ENCODE peak calls at places on chromosome 15, in seven cellular contexts. W, H, Q, M, Y, O and N are unnamed samples.

GRCh38 chr15:85094685-85095084 is 113.0 kb downstream of the PDE8A start:
- DNase-seq in M (no peak), Y (no peak), Q (no peak), H (no peak), W (no peak), O (no peak), N (no peak)

GRCh38 chr15:81858136-81858535 is 187.7 kb downstream of the MEX3B start:
- DNase-seq in H (no peak), Y (no peak), Q (no peak), M (no peak), W (no peak), O (no peak), N (no peak)

GRCh38 chr15:32781781-32782180 is 64.0 kb downstream of the GREM1 start:
- DNase-seq in W (no peak), H (no peak), Q (no peak), O (no peak), Y (no peak), M (no peak), N (no peak)

GRCh38 chr15:88900309-88900981 is 5.1 kb upstream of the HAPLN3 start:
- DNase-seq in M (no peak), Y (no peak), O (no peak), Q (no peak), W (no peak), H (no peak), N (no peak)

GRCh38 chr15:70704166-70704565 is 59.2 kb downstream of the UACA start:
- DNase-seq in H (no peak), O (no peak), M (no peak), W (no peak), Q (no peak), Y (no peak), N (no peak)

GRCh38 chr15:99703603-99704443 is 29.4 kb downstream of the LYSMD4 start:
- DNase-seq in H (peak; percentile 34), Q (no peak), W (peak; percentile 43), Y (no peak), M (no peak), O (no peak), N (no peak)

GRCh38 chr15:99481406-99481805 is 84.4 kb upstream of the MEF2A start:
- DNase-seq in M (no peak), W (no peak), O (no peak), H (no peak), Q (no peak), Y (no peak), N (no peak)

GRCh38 chr15:101357333-101357732 is 62.3 kb upstream of the SNRPA1 start:
- DNase-seq in Q (no peak), O (no peak), W (no peak), Y (peak; percentile 39), M (no peak), H (no peak), N (no peak)

GRCh38 chr15:63602595-63602994 is 5.4 kb downstream of the FBXL22 start:
- DNase-seq in O (no peak), M (no peak), W (no peak), Q (no peak), H (no peak), Y (no peak), N (no peak)

GRCh38 chr15:46251873-46252272 is 617.0 kb downstream of the SQOR start:
- DNase-seq in O (no peak), H (no peak), Q (no peak), Y (no peak), W (no peak), M (no peak), N (no peak)

GRCh38 chr15:87167706-87168105 is 1088.0 kb downstream of the AGBL1 start:
- DNase-seq in H (no peak), M (no peak), Y (no peak), W (no peak), Q (no peak), O (no peak), N (no peak)

GRCh38 chr15:89531796-89532537 is 35.6 kb upstream of the RHCG start:
- DNase-seq in W (no peak), M (no peak), Y (no peak), Q (no peak), O (no peak), H (no peak), N (no peak)

GRCh38 chr15:99421172-99421656 is 144.6 kb upstream of the MEF2A start:
- DNase-seq in O (peak; percentile 45), M (no peak), H (no peak), W (no peak), Q (peak; percentile 50), Y (no peak), N (no peak)

DNA sequence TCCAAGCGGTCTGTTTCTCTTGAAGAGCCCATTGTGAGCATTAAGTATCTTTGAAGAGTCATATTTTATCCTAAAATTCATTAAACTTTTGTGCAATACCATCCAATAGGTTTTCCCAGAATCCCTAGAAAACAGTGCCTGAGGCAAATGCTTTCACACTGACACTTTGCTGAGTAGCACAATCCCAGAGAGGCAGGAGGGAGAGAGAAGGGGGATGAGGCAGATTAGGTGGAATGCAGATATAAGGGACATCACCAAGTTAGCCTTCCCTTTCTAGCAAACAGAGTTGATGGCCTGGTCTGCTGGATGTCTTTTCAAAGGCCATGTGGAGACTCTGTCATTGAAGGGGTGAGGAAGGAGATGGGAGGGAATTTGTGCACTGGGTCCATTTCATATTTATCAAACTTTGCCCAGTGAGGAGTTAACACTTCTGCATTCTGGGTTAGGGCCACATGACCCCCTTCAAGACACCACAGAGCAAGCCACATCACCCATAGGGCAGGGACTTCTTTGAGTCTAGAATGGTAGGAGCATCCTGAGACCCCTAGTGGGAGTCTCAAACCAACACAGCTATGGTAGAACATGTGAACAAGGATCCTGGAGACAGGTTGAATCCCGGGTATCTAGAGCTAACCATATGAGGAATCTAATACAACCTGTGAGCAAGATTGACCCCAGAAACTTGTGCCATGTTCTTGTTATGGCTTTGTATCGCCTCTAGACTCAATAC is 32.0 kb upstream of the SEMA6D start:
- DNase-seq in W (no peak), Q (no peak), H (no peak), M (no peak), O (no peak), Y (no peak), N (no peak)
- TF ChIP-seq CTCF in W (no peak), Q (no peak), H (no peak), M (no peak), O (no peak), Y (no peak), N (no peak)

DNA sequence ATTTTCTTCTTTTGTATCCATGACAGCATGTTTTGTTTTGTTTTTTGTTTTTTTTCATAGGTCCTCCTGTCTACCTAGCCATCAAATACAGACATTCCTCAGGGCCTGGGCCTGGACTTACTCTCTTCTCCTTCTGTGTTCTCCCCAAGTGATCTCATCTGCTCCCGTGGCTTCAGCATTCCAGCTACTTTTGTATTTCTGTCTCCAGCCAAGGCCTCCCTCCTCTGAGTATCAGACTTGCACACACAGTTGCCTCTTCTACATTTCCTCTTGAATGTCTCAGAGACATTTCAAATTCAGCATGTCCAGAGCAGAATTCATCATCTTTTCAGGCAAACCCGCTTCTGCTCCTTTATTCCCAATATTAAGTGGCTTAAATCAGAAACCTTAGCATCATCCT is 82.4 kb downstream of the HCN4 start:
- DNase-seq in W (no peak), M (no peak), O (no peak), H (no peak), Y (no peak), Q (no peak), N (no peak)
- TF ChIP-seq CTCF in W (no peak), M (no peak), O (no peak), H (no peak), Y (no peak), Q (no peak), N (no peak)

GRCh38 chr15:31433574-31433973 is 106.9 kb downstream of the KLF13 start:
- DNase-seq in H (no peak), Y (no peak), W (no peak), Q (no peak), O (no peak), M (no peak), N (no peak)

GRCh38 chr15:31434418-31435255 is 108.0 kb downstream of the KLF13 start:
- DNase-seq in W (peak; percentile 80), H (no peak), M (peak; percentile 33), Y (peak; percentile 83), O (no peak), Q (peak; percentile 82), N (no peak)

GRCh38 chr15:31433101-31433500 is 106.5 kb downstream of the KLF13 start:
- DNase-seq in H (no peak), Q (no peak), M (no peak), Y (no peak), O (no peak), W (no peak), N (peak; percentile 56)

GRCh38 chr15:31435891-31436628 is 109.4 kb downstream of the KLF13 start:
- DNase-seq in H (no peak), W (no peak), O (no peak), M (no peak), Y (no peak), Q (no peak), N (no peak)

GRCh38 chr15:31435256-31435781 is 108.7 kb downstream of the KLF13 start:
- DNase-seq in Y (peak; percentile 90), W (peak; percentile 84), O (peak; percentile 82), H (peak; percentile 71), Q (peak; percentile 87), M (peak; percentile 73), N (peak; percentile 76)
- TF ChIP-seq CTCF in Y (peak; percentile 59), W (peak; percentile 91), O (peak; percentile 27), H (peak; percentile 69), Q (peak; percentile 71), M (peak; percentile 65), N (peak; percentile 36)

GRCh38 chr15:25437751-25438600 is 848 bp downstream of the UBE3A start:
- DNase-seq in H (peak; percentile 69), Q (peak; percentile 86), M (peak; percentile 75), O (peak; percentile 70), Y (peak; percentile 90), W (peak; percentile 66), N (peak; percentile 85)
- TF ChIP-seq CTCF in H (peak; percentile 45), Q (peak; percentile 42), M (peak; percentile 10), O (no peak), Y (peak; percentile 42), W (peak; percentile 55), N (peak; percentile 68)